ENCODE peak calls at places on chromosomes 7 and 10, in four cellular contexts. U, E, D and K are unnamed samples. For H3K4me1, the result is how much of the 10 kb centered on the place peaks cover.

GRCh38 chr10:129971381-129972144 is 7.5 kb upstream of the EBF3 start:
- DNase-seq in U (no peak), E (peak), D (no peak), K (no peak)

GRCh38 chr10:73879296-73880173 is 5.2 kb upstream of the CAMK2G start:
- DNase-seq in U (peak), E (peak), D (peak), K (peak)

GRCh38 chr7:80482938-80483337 is 28.9 kb downstream of the GNAT3 start:
- DNase-seq in U (no peak), E (no peak), D (peak), K (peak)

GRCh38 chr7:16644987-16645592 is 464 bp downstream of the ANKMY2 start:
- DNase-seq in U (no peak), E (no peak), D (no peak), K (no peak)

GRCh38 chr7:117138943-117139690 is 183.7 kb downstream of the WNT2 start:
- DNase-seq in U (no peak), E (no peak), D (no peak), K (no peak)

GRCh38 chr7:40674316-40674715 is 539.5 kb downstream of the SUGCT start:
- DNase-seq in U (no peak), E (no peak), D (peak), K (peak)

GRCh38 chr7:47944536-47945260 is 3.6 kb downstream of the PKD1L1 start:
- DNase-seq in U (no peak), E (no peak), D (no peak), K (no peak)

GRCh38 chr7:87231715-87232114 is 12.2 kb upstream of the TMEM243 start:
- DNase-seq in U (no peak), E (no peak), D (no peak), K (no peak)

GRCh38 chr7:151793531-151793935 is 83.4 kb downstream of the PRKAG2 start:
- DNase-seq in U (no peak), E (no peak), D (no peak), K (no peak)

GRCh38 chr7:123070702-123071286 is 75.3 kb upstream of the TAS2R16 start:
- DNase-seq in U (peak), E (peak), D (no peak), K (no peak)

GRCh38 chr10:120221873-120222485 is 235.0 kb upstream of the PLPP4 start:
- DNase-seq in U (peak), E (peak), D (peak), K (peak)

GRCh38 chr10:53153831-53154230 is 381.2 kb upstream of the MBL2 start:
- DNase-seq in U (no peak), E (no peak), D (peak), K (no peak)

GRCh38 chr10:115969591-115969990 is 303.4 kb downstream of the GFRA1 start:
- DNase-seq in U (no peak), E (no peak), D (no peak), K (no peak)

GRCh38 chr10:115850666-115851065 is 422.3 kb downstream of the GFRA1 start:
- DNase-seq in U (no peak), E (no peak), D (no peak), K (no peak)

GRCh38 chr7:27088002-27088931 is 7.5 kb downstream of the HOXA1 start:
- DNase-seq in U (no peak), E (no peak), D (no peak), K (no peak)
- TF ChIP-seq EZH2 in U (no peak), E (no peak), D (no peak), K (peak)

GRCh38 chr7:106732045-106732444 is 71.1 kb upstream of the CCDC71L start:
- DNase-seq in U (no peak), E (no peak), D (no peak), K (no peak)

GRCh38 chr7:106735637-106736036 is 74.7 kb upstream of the CCDC71L start:
- DNase-seq in U (no peak), E (no peak), D (no peak), K (no peak)

GRCh38 chr7:106731637-106732036 is 70.7 kb upstream of the CCDC71L start:
- DNase-seq in U (no peak), E (no peak), D (no peak), K (peak)

GRCh38 chr7:106731207-106731606 is 70.2 kb upstream of the CCDC71L start:
- DNase-seq in U (no peak), E (no peak), D (no peak), K (no peak)

DNA sequence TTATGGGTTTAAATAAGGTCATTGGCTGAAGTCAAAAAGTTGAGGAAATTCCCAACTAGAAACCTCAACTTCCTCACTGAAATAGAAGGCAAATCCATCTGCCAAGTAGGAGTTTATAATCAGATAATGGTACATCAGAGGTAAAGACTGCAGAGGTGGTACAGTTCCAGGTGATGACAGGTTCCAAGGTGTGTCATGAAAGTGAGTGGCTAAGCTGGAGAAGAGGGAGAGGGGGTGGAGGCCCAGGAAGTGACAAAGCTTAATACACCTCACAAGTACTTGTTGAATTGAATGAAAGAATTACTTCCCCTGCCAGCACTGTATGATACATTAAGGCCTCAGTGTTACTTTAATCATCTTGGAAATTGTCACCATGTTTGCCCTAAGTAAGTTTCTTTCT is 69.1 kb upstream of the CCDC71L start:
- DNase-seq in U (peak), E (no peak), D (peak), K (no peak)
- H3K4me1 ChIP-seq in U (under half), E (under half), D (under half), K (under half)

GRCh38 chr7:19119901-19120486 is 2.6 kb upstream of the TWIST1 start:
- DNase-seq in U (no peak), E (no peak), D (no peak), K (no peak)
- TF ChIP-seq EZH2 in U (no peak), E (no peak), D (peak), K (no peak)

DNA sequence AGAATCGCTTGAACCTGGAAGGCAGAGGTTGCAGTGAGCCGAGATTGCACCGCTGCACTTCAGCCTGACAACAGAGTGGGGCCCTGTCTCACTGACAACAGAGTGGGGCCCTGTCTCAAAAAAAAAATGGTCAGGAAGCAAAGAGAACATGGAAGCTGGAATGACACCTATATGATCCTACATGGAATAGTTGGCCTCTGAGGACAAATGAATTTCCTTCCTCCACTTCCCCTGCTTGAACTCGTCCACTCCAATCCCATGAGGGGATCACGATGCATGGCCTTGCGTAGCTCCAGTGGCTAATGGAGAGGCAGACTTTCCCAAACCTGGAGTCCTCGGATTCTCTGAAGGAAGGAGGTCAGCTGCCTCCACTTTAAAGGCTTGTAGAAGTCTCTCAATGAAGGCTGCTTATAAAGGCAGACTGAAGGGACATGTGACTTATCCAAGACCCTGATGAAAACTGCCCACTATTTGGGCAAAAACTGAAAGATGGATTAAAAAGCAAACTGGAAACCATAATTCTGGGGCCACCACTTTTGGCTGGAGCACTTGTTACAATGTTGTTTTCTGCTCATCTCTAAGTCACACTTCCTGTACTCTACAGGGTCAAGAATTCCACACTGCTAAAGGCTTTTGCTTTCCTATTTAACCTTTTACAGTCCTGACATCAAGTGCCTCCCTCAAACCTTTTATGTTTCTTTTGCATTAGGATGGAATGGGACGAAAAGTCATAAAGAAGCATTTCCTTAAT is 214.6 kb downstream of the PRPF18 start:
- DNase-seq in U (no peak), E (no peak), D (no peak), K (no peak)
- H3K4me1 ChIP-seq in U (under half), E (under half), D (under half), K (under half)

DNA sequence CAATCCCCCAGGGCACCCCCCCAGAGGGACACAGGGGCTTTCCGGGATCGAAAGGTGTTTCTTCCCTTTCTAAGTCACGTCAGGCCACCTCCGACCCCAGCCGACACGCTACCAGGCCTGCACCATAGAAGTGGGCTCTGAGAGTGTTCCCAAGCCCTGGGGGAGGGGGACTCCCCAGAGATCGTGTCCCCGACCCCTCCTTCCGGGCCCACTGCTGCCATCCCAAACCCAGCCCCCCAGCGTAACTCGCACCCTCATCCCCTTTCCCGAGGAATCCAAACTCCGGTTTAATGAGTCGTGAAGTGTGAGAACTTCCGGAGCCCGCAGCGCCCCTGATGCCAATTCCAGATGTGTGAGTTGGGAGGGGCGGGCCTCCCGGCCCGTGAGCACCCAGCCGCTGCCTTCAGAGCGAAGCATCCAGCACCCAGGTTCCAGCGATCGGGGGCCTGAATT is 11.3 kb downstream of the UNCX start:
- DNase-seq in U (no peak), E (no peak), D (no peak), K (no peak)
- TF ChIP-seq EZH2 in U (no peak), E (no peak), D (peak), K (no peak)

DNA sequence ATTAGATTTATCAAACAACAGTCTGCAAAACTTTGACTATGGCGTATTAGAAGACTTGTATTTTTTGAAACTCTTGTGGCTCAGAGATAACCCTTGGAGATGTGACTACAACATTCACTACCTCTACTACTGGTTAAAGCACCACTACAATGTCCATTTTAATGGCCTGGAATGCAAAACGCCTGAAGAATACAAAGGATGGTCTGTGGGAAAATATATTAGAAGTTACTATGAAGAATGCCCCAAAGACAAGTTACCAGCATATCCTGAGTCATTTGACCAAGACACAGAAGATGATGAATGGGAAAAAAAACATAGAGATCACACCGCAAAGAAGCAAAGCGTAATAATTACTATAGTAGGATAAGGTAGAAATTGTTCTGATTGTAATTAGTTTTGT is 31.4 kb downstream of the LRRC17 start:
- DNase-seq in U (no peak), E (no peak), D (no peak), K (peak)
- H3K4me1 ChIP-seq in U (under half), E (under half), D (under half), K (under half)